ENCODE peak calls at places on chromosomes 2 and 18, in six cellular contexts. One of them, this sample, is unnamed.

GRCh38 chr2:133843091-133843490 is 274.8 kb upstream of the NCKAP5 start:
- DNase-seq in ascending aorta: no peak
- DNase-seq in coronary artery: peak; percentile 8
- DNase-seq in tibial artery: no peak
- DNase-seq in mammary epithelial cell: no peak
- DNase-seq in glutamatergic neuron: no peak
- DNase-seq in this sample: no peak

GRCh38 chr2:85433511-85434089 is 15.1 kb downstream of the SH2D6 start:
- DNase-seq in coronary artery: peak; percentile 88
- DNase-seq in glutamatergic neuron: peak; percentile 82
- DNase-seq in mammary epithelial cell: peak; percentile 92
- DNase-seq in ascending aorta: no peak
- DNase-seq in tibial artery: peak; percentile 92
- DNase-seq in this sample: peak; percentile 96

GRCh38 chr2:96163768-96164429 is 18.7 kb upstream of the DUSP2 start:
- DNase-seq in mammary epithelial cell: no peak
- DNase-seq in ascending aorta: no peak
- DNase-seq in coronary artery: no peak
- DNase-seq in tibial artery: no peak
- DNase-seq in glutamatergic neuron: no peak
- DNase-seq in this sample: no peak

GRCh38 chr2:222919841-222920609 is 59.2 kb downstream of the ACSL3 start:
- DNase-seq in tibial artery: no peak
- DNase-seq in coronary artery: no peak
- DNase-seq in mammary epithelial cell: peak; percentile 58
- DNase-seq in glutamatergic neuron: no peak
- DNase-seq in ascending aorta: no peak
- DNase-seq in this sample: peak; percentile 60

GRCh38 chr2:25001329-25001637 is 29.5 kb upstream of the DNAJC27 start:
- DNase-seq in ascending aorta: no peak
- DNase-seq in tibial artery: no peak
- DNase-seq in glutamatergic neuron: no peak
- DNase-seq in coronary artery: no peak
- DNase-seq in mammary epithelial cell: no peak
- DNase-seq in this sample: no peak

GRCh38 chr18:24530630-24531111 is 70.2 kb downstream of the HRH4 start:
- DNase-seq in ascending aorta: no peak
- DNase-seq in mammary epithelial cell: peak; percentile 57
- DNase-seq in coronary artery: no peak
- DNase-seq in glutamatergic neuron: no peak
- DNase-seq in tibial artery: no peak
- DNase-seq in this sample: peak; percentile 72

GRCh38 chr2:166628478-166629136 is 134.6 kb upstream of the SCN7A start:
- DNase-seq in ascending aorta: no peak
- DNase-seq in coronary artery: no peak
- DNase-seq in tibial artery: no peak
- DNase-seq in mammary epithelial cell: no peak
- DNase-seq in glutamatergic neuron: no peak
- DNase-seq in this sample: no peak

GRCh38 chr2:60644942-60645341 is 91.5 kb upstream of the BCL11A start:
- DNase-seq in tibial artery: no peak
- DNase-seq in ascending aorta: no peak
- DNase-seq in glutamatergic neuron: no peak
- DNase-seq in mammary epithelial cell: no peak
- DNase-seq in coronary artery: no peak
- DNase-seq in this sample: no peak

GRCh38 chr2:217478831-217479435 is 523.9 kb downstream of the TNS1 start:
- DNase-seq in coronary artery: no peak
- DNase-seq in ascending aorta: no peak
- DNase-seq in tibial artery: no peak
- DNase-seq in mammary epithelial cell: no peak
- DNase-seq in glutamatergic neuron: peak; percentile 18
- DNase-seq in this sample: no peak

GRCh38 chr2:155308367-155309009 is 610.0 kb downstream of the KCNJ3 start:
- DNase-seq in mammary epithelial cell: no peak
- DNase-seq in coronary artery: no peak
- DNase-seq in glutamatergic neuron: no peak
- DNase-seq in ascending aorta: no peak
- DNase-seq in tibial artery: no peak
- DNase-seq in this sample: no peak

GRCh38 chr2:176174850-176175728 is 13.4 kb upstream of the HOXD1 start:
- DNase-seq in mammary epithelial cell: no peak
- DNase-seq in coronary artery: no peak
- DNase-seq in ascending aorta: no peak
- DNase-seq in glutamatergic neuron: peak; percentile 67
- DNase-seq in tibial artery: no peak
- DNase-seq in this sample: no peak

GRCh38 chr2:41116106-41116797 is 664.4 kb upstream of the SLC8A1 start:
- DNase-seq in coronary artery: no peak
- DNase-seq in ascending aorta: no peak
- DNase-seq in tibial artery: no peak
- DNase-seq in mammary epithelial cell: no peak
- DNase-seq in glutamatergic neuron: no peak
- DNase-seq in this sample: peak; percentile 16

GRCh38 chr2:174209325-174209724 is 39.0 kb downstream of the OLA1 start:
- DNase-seq in ascending aorta: no peak
- DNase-seq in glutamatergic neuron: no peak
- DNase-seq in mammary epithelial cell: no peak
- DNase-seq in tibial artery: no peak
- DNase-seq in coronary artery: no peak
- DNase-seq in this sample: no peak

GRCh38 chr2:126913329-126913728 is 14.6 kb downstream of the TEX51 start:
- DNase-seq in ascending aorta: no peak
- DNase-seq in coronary artery: peak; percentile 50
- DNase-seq in mammary epithelial cell: no peak
- DNase-seq in glutamatergic neuron: no peak
- DNase-seq in tibial artery: peak; percentile 10
- DNase-seq in this sample: no peak

GRCh38 chr2:184551631-184552030 is 46.7 kb upstream of the ZNF804A start:
- DNase-seq in coronary artery: no peak
- DNase-seq in glutamatergic neuron: no peak
- DNase-seq in ascending aorta: no peak
- DNase-seq in tibial artery: no peak
- DNase-seq in mammary epithelial cell: no peak
- DNase-seq in this sample: no peak

GRCh38 chr2:19850526-19851050 is 51.2 kb downstream of the TTC32 start:
- DNase-seq in coronary artery: peak; percentile 54
- DNase-seq in glutamatergic neuron: no peak
- DNase-seq in mammary epithelial cell: no peak
- DNase-seq in tibial artery: no peak
- DNase-seq in ascending aorta: no peak
- DNase-seq in this sample: no peak

GRCh38 chr2:101612019-101612418 is 85.5 kb upstream of the MAP4K4 start:
- DNase-seq in coronary artery: no peak
- DNase-seq in glutamatergic neuron: no peak
- DNase-seq in tibial artery: no peak
- DNase-seq in mammary epithelial cell: no peak
- DNase-seq in ascending aorta: no peak
- DNase-seq in this sample: no peak

GRCh38 chr2:240921319-240922233 is 15.4 kb downstream of the CROCC2 start:
- DNase-seq in ascending aorta: peak; percentile 43
- DNase-seq in tibial artery: peak; percentile 86
- DNase-seq in glutamatergic neuron: no peak
- DNase-seq in coronary artery: peak; percentile 83
- DNase-seq in mammary epithelial cell: peak; percentile 80
- DNase-seq in this sample: peak; percentile 92

GRCh38 chr2:238098854-238099708 is 1.1 kb upstream of the ESPNL start:
- DNase-seq in tibial artery: peak; percentile 43
- DNase-seq in mammary epithelial cell: no peak
- DNase-seq in ascending aorta: no peak
- DNase-seq in coronary artery: no peak
- DNase-seq in glutamatergic neuron: no peak
- DNase-seq in this sample: no peak

DNA sequence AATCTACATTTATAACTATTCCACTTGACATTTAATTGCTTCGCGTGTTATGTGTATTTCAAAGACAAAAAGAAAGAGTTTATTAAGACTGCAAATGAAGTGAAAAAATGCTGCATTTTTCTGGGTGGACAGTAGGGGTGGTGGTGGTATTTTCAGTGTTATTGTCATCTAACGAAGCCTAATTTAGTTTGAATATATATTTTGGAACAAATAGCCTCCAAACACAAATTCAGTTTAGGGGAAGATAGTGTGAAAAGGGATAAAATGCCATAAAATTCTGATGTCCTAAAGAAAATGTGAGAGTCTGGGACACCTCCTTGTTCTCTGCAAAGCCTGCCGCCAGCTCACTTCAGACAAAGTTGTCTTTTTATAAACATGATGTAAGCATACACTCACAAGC is 425.1 kb downstream of the NRXN1 start:
- DNase-seq in glutamatergic neuron: no peak
- DNase-seq in mammary epithelial cell: no peak
- DNase-seq in coronary artery: no peak
- DNase-seq in tibial artery: no peak
- DNase-seq in ascending aorta: no peak
- DNase-seq in this sample: no peak
- TF ChIP-seq CTCF in glutamatergic neuron: peak; percentile 60
- TF ChIP-seq CTCF in mammary epithelial cell: no peak
- TF ChIP-seq CTCF in coronary artery: no peak
- TF ChIP-seq CTCF in tibial artery: no peak
- TF ChIP-seq CTCF in ascending aorta: no peak
- TF ChIP-seq CTCF in this sample: peak; percentile 14

DNA sequence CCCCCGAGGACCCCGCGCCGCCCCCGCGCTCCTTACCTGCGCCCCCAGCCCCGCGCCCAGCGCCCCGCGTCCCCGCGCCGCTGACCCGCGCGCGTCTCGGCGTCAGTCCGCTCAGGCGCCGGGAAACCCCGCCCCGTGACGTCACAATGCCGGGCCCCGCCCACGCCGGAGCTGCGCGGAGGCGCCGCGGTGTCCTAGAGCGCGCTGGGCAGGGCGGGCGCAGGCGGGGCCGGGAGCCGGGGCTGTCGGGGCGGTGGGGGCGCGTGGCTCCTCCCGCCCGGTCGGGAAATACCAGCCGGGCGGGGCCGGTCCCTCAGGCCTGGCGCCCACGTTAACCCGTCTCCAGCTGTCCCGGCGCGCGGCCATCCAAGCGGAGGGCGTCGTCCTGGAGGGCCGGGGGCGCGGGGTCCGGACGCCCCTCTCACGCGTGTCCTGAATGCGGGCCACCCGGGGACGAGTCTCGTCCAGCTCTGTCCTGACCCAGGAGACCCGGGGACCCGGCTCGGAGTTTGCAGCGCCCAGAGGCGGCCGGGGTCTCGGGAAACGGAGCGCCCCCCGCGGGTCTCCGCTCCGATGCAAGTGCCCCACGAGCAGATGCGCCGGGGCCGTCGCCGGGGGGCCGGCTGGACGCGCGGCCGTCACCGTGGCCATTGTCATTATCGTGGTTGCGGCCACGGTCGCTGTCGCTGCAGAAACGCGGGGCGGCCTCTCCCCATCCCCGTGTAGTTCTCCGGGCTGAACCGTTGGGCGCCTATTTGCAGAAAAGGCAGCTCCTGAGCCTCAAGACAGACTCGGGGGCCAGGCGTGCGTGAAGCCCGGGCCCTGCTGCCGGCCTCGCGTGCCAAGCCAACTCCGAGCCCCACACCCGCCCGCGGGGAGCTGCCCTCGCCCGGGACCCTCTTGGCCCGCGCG is at the start of gene SLC66A2:
- DNase-seq in coronary artery: peak; percentile 88
- DNase-seq in ascending aorta: peak; percentile 68
- DNase-seq in glutamatergic neuron: peak; percentile 99
- DNase-seq in tibial artery: peak; percentile 94
- DNase-seq in mammary epithelial cell: peak; percentile 83
- DNase-seq in this sample: peak; percentile 78
- TF ChIP-seq CTCF in coronary artery: no peak
- TF ChIP-seq CTCF in ascending aorta: no peak
- TF ChIP-seq CTCF in glutamatergic neuron: no peak
- TF ChIP-seq CTCF in tibial artery: no peak
- TF ChIP-seq CTCF in mammary epithelial cell: no peak
- TF ChIP-seq CTCF in this sample: no peak

DNA sequence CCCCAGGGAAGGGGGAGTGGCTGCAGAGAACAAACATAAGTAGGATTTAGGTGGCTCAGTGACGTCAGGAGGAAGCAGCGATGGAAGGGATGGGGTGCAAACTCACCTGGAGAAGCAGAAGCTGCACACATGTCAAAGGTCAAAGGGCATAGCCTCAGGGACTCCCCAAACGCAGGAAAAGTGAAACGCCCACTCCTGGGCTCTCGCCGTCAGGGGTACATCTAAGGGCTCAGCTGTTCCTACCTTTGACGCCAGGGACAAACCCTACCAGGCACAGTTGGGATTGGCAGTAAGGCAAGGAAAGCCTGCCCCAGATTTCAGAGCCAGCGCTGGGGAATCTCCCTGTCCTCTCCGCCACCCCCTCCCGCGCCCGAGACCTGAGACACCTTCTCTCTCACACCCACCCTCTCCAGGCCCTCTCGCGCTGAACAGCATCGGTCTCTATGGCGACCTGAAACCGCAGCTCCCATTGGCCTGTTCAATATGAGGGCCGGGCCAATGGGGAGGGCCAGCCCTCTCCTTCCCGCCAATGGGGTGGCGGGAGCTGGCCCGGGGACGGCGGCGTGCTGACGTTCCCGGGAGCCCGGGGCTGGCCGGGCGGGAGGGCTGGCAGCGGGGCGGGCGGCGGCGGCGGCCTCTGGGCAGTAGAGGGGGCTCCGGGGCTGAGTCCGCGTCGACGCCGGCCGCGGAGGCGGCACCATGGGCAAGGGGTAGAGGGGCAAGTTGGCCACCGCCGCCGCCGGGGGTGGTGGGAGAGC is at the start of the genes CCDC148 and PKP4:
- DNase-seq in glutamatergic neuron: peak; percentile 93
- DNase-seq in coronary artery: peak; percentile 92
- DNase-seq in ascending aorta: peak; percentile 78
- DNase-seq in tibial artery: peak; percentile 93
- DNase-seq in mammary epithelial cell: peak; percentile 94
- DNase-seq in this sample: peak; percentile 95
- TF ChIP-seq CTCF in glutamatergic neuron: no peak
- TF ChIP-seq CTCF in coronary artery: no peak
- TF ChIP-seq CTCF in ascending aorta: no peak
- TF ChIP-seq CTCF in tibial artery: peak; percentile 32
- TF ChIP-seq CTCF in mammary epithelial cell: no peak
- TF ChIP-seq CTCF in this sample: no peak

GRCh38 chr2:218518876-218519275 is 49.3 kb downstream of the USP37 start:
- DNase-seq in coronary artery: no peak
- DNase-seq in tibial artery: no peak
- DNase-seq in mammary epithelial cell: no peak
- DNase-seq in glutamatergic neuron: no peak
- DNase-seq in ascending aorta: no peak
- DNase-seq in this sample: no peak
- TF ChIP-seq CTCF in coronary artery: no peak
- TF ChIP-seq CTCF in tibial artery: no peak
- TF ChIP-seq CTCF in mammary epithelial cell: no peak
- TF ChIP-seq CTCF in glutamatergic neuron: no peak
- TF ChIP-seq CTCF in ascending aorta: no peak
- TF ChIP-seq CTCF in this sample: no peak

GRCh38 chr2:171688129-171688465 is 828 bp downstream of the DYNC1I2 start:
- DNase-seq in ascending aorta: no peak
- DNase-seq in mammary epithelial cell: no peak
- DNase-seq in glutamatergic neuron: no peak
- DNase-seq in tibial artery: no peak
- DNase-seq in coronary artery: no peak
- DNase-seq in this sample: no peak

GRCh38 chr2:171687287-171688128 is at the start of gene DYNC1I2:
- DNase-seq in mammary epithelial cell: peak; percentile 94
- DNase-seq in ascending aorta: peak; percentile 70
- DNase-seq in tibial artery: peak; percentile 95
- DNase-seq in glutamatergic neuron: peak; percentile 84
- DNase-seq in coronary artery: peak; percentile 95
- DNase-seq in this sample: peak; percentile 96
- TF ChIP-seq CTCF in mammary epithelial cell: no peak
- TF ChIP-seq CTCF in ascending aorta: no peak
- TF ChIP-seq CTCF in tibial artery: peak; percentile 20
- TF ChIP-seq CTCF in glutamatergic neuron: no peak
- TF ChIP-seq CTCF in coronary artery: no peak
- TF ChIP-seq CTCF in this sample: no peak

GRCh38 chr2:205763708-205764501 is 81.6 kb downstream of the NRP2 start:
- DNase-seq in glutamatergic neuron: peak; percentile 91
- DNase-seq in ascending aorta: no peak
- DNase-seq in coronary artery: peak; percentile 85
- DNase-seq in tibial artery: peak; percentile 72
- DNase-seq in mammary epithelial cell: no peak
- DNase-seq in this sample: no peak
- TF ChIP-seq CTCF in glutamatergic neuron: peak; percentile 86
- TF ChIP-seq CTCF in ascending aorta: peak; percentile 30
- TF ChIP-seq CTCF in coronary artery: peak; percentile 35
- TF ChIP-seq CTCF in tibial artery: no peak
- TF ChIP-seq CTCF in mammary epithelial cell: no peak
- TF ChIP-seq CTCF in this sample: no peak